ENCODE peak calls at places on chromosomes 1 and 21, in nine cellular contexts. N is ovary; L is tibial artery; O is upper lobe of right lung; H is H1; P is uterus; T is effector memory CD4-positive, alpha-beta T cell; D is neural progenitor cell; K is psoas muscle. I is an unnamed sample.
A peak's percentile ranks its signal among the peaks of the same experiment; 100 is the strongest.

GRCh38 chr21:42614811-42615342 is 38.5 kb upstream of the PDE9A start:
- DNase-seq in T (peak; percentile 36), H (no peak), D (peak; percentile 36), P (peak; percentile 4), L (no peak), K (no peak), N (no peak), O (peak; percentile 81), I (no peak)

GRCh38 chr1:87208936-87209335 is 119.7 kb upstream of the LMO4 start:
- DNase-seq in L (no peak), K (no peak), T (no peak), N (no peak), P (no peak), D (no peak), O (no peak), H (no peak), I (no peak)

GRCh38 chr21:37463083-37463780 is 96.7 kb downstream of the DYRK1A start:
- DNase-seq in P (no peak), T (no peak), O (no peak), H (no peak), L (no peak), D (peak; percentile 37), K (no peak), N (no peak), I (no peak)

GRCh38 chr1:33802268-33802667 is 61.6 kb upstream of the HMGB4 start:
- DNase-seq in P (no peak), K (no peak), O (no peak), T (no peak), D (no peak), L (no peak), H (no peak), N (no peak), I (no peak)

GRCh38 chr1:6027591-6027990 is 18.1 kb upstream of the KCNAB2 start:
- DNase-seq in H (no peak), N (no peak), P (no peak), T (no peak), D (no peak), K (no peak), O (no peak), L (no peak), I (no peak)

GRCh38 chr1:167629681-167630567 is at the start of gene RCSD1:
- DNase-seq in K (peak; percentile 54), P (peak; percentile 15), D (peak; percentile 56), T (no peak), L (no peak), N (no peak), O (peak; percentile 82), H (peak; percentile 68), I (peak; percentile 81)

GRCh38 chr21:41322496-41323382 is 6.1 kb downstream of the FAM3B start:
- DNase-seq in N (no peak), T (no peak), P (no peak), O (no peak), H (no peak), D (no peak), K (no peak), L (no peak), I (no peak)

GRCh38 chr1:108316545-108316944 is 72.7 kb upstream of the NBPF4 start:
- DNase-seq in K (no peak), O (no peak), T (no peak), H (no peak), N (no peak), L (no peak), P (no peak), D (peak; percentile 31), I (no peak)

GRCh38 chr1:166884040-166884642 is 8.1 kb upstream of the TADA1 start:
- DNase-seq in H (peak; percentile 91), D (peak; percentile 89), L (no peak), N (no peak), P (peak; percentile 27), T (no peak), K (peak; percentile 40), O (peak; percentile 70), I (peak; percentile 83)

GRCh38 chr1:226862900-226863299 is 7.5 kb upstream of the PSEN2 start:
- DNase-seq in O (no peak), K (no peak), P (no peak), T (no peak), D (no peak), H (peak; percentile 22), L (no peak), N (no peak), I (no peak)

GRCh38 chr1:53495608-53496345 is 36.6 kb downstream of the DMRTB1 start:
- DNase-seq in L (peak; percentile 52), T (no peak), N (no peak), D (no peak), K (no peak), H (no peak), P (no peak), O (no peak), I (no peak)

GRCh38 chr1:57378564-57378963 is 45.3 kb downstream of the DAB1 start:
- DNase-seq in P (no peak), O (no peak), T (no peak), H (no peak), K (no peak), L (no peak), D (no peak), N (no peak), I (no peak)

GRCh38 chr1:110605901-110606783 is at the start of gene KCNA2:
- DNase-seq in N (peak; percentile 22), T (no peak), L (no peak), O (peak; percentile 68), H (peak; percentile 77), D (peak; percentile 83), K (peak; percentile 37), P (no peak), I (no peak)

GRCh38 chr21:38597436-38597835 is 99.2 kb upstream of the ERG start:
- DNase-seq in N (no peak), D (no peak), K (no peak), H (no peak), P (no peak), O (no peak), T (no peak), L (no peak), I (no peak)

GRCh38 chr21:28253378-28253777 is 739.3 kb downstream of the LTN1 start:
- DNase-seq in H (no peak), N (no peak), P (no peak), L (no peak), O (no peak), K (no peak), T (no peak), D (no peak), I (no peak)

GRCh38 chr1:209650454-209650853 is 1.8 kb downstream of the LAMB3 start:
- DNase-seq in H (no peak), K (no peak), N (no peak), T (no peak), D (no peak), L (no peak), P (no peak), O (no peak), I (no peak)
- H3K27ac ChIP-seq in H (no peak overlapping the region), K (peak overlapping the region; percentile 2), N (no peak overlapping the region), T (no peak overlapping the region), D (no peak overlapping the region), L (no peak overlapping the region), P (no peak overlapping the region), O (peak overlapping the region; percentile 51), I (no peak overlapping the region)

GRCh38 chr1:158285756-158286241 is 3.9 kb upstream of the CD1C start:
- DNase-seq in N (no peak), D (no peak), O (peak; percentile 71), P (no peak), K (peak; percentile 20), H (peak; percentile 34), T (no peak), L (peak; percentile 80), I (peak; percentile 84)

GRCh38 chr1:158289722-158290570 is at the start of gene CD1C:
- DNase-seq in N (no peak), K (no peak), O (no peak), L (no peak), P (no peak), D (no peak), T (no peak), H (no peak), I (no peak)

GRCh38 chr1:158283965-158284364 is 5.8 kb upstream of the CD1C start:
- DNase-seq in N (no peak), O (no peak), H (no peak), T (no peak), K (no peak), P (no peak), D (no peak), L (no peak), I (no peak)

GRCh38 chr1:158286487-158286886 is 3.2 kb upstream of the CD1C start:
- DNase-seq in T (no peak), K (no peak), D (no peak), H (no peak), O (no peak), P (no peak), L (no peak), N (no peak), I (no peak)

DNA sequence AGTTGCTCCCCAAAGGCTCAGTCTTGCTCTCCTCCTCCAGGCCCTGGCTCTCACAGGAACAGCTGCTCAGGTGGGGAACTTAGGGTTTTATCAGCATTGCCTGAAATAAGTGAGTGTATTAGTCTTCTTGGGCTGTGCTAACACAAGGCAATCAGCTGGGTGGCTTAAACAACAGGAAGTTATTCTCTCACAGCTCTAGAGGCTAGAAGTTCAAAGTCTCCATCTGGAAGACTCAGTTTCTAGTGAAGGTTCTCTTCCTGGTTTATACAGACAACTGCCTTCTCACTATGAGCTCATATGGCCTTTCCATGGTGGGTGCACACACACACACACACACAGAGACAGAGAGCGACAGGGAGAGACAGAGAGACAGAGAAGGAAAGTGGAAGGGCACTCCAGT is 2.8 kb upstream of the CD1C start:
- DNase-seq in O (no peak), P (no peak), H (no peak), D (no peak), K (no peak), T (no peak), L (no peak), N (no peak), I (no peak)
- H3K4me3 ChIP-seq in O (no peak overlapping the region), P (no peak overlapping the region), H (no peak overlapping the region), D (no peak overlapping the region), K (no peak overlapping the region), T (no peak overlapping the region), L (no peak overlapping the region), N (no peak overlapping the region), I (no peak overlapping the region)

DNA sequence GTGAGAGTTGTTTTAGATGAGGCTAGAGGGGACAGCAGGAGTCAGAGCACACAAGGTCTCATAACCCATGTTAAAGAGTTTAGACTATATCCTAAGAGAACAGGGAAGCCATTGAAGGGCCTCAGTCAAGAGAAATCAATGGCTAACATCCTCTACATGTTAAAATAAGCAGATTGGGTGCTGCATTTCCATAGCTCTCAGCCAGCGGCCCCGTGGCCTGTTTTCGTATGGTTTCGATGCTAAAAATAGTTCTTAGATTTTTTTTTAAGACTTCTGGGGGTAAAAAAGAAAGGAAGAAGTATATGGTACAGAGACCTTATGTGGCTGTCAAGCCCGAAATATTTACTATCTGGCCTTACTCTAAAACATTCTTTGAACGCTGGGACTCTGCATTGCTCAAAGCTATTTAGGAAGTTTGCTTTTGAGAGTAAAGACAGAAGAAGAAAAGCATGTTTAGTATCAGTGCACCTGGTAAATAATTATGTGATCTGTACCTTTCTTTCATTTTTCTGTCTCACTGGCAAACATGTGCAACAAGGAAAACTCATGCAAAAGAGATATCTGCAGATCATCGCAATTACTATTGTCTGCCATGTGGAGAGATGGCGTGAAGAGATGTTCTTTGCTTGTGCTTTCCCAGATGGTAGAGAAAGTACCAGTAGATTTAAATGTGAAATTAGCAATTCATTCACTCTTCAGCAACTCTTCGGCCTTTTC is 8.4 kb downstream of the PDIK1L start:
- DNase-seq in K (no peak), N (no peak), T (no peak), O (no peak), P (no peak), D (no peak), H (no peak), L (no peak), I (no peak)
- H3K27ac ChIP-seq in K (peak overlapping the region; percentile 76), N (no peak overlapping the region), T (no peak overlapping the region), O (no peak overlapping the region), P (no peak overlapping the region), D (no peak overlapping the region), H (no peak overlapping the region), L (no peak overlapping the region), I (no peak overlapping the region)

GRCh38 chr1:192783793-192784192 is 25.0 kb upstream of the RGS2 start:
- DNase-seq in P (no peak), L (no peak), D (no peak), T (no peak), N (no peak), O (no peak), H (no peak), K (no peak), I (no peak)
- H3K4me3 ChIP-seq in P (no peak overlapping the region), L (no peak overlapping the region), D (no peak overlapping the region), T (no peak overlapping the region), N (no peak overlapping the region), O (no peak overlapping the region), H (no peak overlapping the region), K (no peak overlapping the region), I (no peak overlapping the region)

I was measured in aorta.